ENCODE peak calls at places on chromosomes 11 and 22, in four cellular contexts. I is cardiac muscle cell, Q is anterior cingulate cortex, H is lower lobe of right lung. R is an unnamed sample.

GRCh38 chr11:84780689-84781293 is 846.4 kb downstream of the DLG2 start:
- DNase-seq in I (peak; percentile 6), Q (no peak), H (no peak), R (peak; percentile 47)

GRCh38 chr11:73528420-73528819 is 69.5 kb downstream of the FAM168A start:
- DNase-seq in I (no peak), Q (no peak), H (no peak), R (no peak)

GRCh38 chr11:100830295-100830694 is 143.2 kb downstream of the ARHGAP42 start:
- DNase-seq in I (peak; percentile 40), Q (no peak), H (no peak), R (no peak)

GRCh38 chr11:7905961-7906429 is 25.1 kb downstream of the OR10A6 start:
- DNase-seq in I (no peak), Q (no peak), H (peak; percentile 70), R (peak; percentile 62)

GRCh38 chr22:22704156-22704946 is 59.9 kb downstream of the GGTLC2 start:
- DNase-seq in I (no peak), Q (no peak), H (no peak), R (no peak)

GRCh38 chr11:9004310-9004945 is 627 bp upstream of the NRIP3 start:
- DNase-seq in I (no peak), Q (no peak), H (peak; percentile 55), R (no peak)

GRCh38 chr11:60528465-60528864 is 13.3 kb downstream of the MS4A13 start:
- DNase-seq in I (no peak), Q (no peak), H (no peak), R (no peak)

GRCh38 chr22:38799265-38800002 is 5.5 kb upstream of the DNAL4 start:
- DNase-seq in I (peak; percentile 85), Q (no peak), H (no peak), R (peak; percentile 8)